ENCODE peak calls at places on chromosomes 16 and 17, in ten cellular contexts. M, L, N, Q, U, G, B, T, P and E are unnamed samples.

GRCh38 chr16:71933913-71934696 is 38.8 kb downstream of the IST1 start:
- DNase-seq in M (no peak), L (no peak), N (no peak), Q (no peak), U (no peak), G (no peak), B (no peak), T (no peak), P (no peak), E (no peak)

GRCh38 chr17:29574732-29575510 is 6.4 kb downstream of the TP53I13 start:
- DNase-seq in M (no peak), L (no peak), N (no peak), Q (peak), U (peak), G (no peak), B (no peak), T (no peak), P (no peak), E (no peak)

GRCh38 chr17:45222273-45222993 is 748 bp downstream of the FMNL1 start:
- DNase-seq in M (no peak), L (peak), N (no peak), Q (peak), U (peak), G (no peak), B (peak), T (no peak), P (no peak), E (peak)

GRCh38 chr17:64216385-64217248 is 46.4 kb downstream of the TEX2 start:
- DNase-seq in M (no peak), L (no peak), N (no peak), Q (no peak), U (peak), G (no peak), B (peak), T (no peak), P (no peak), E (no peak)

GRCh38 chr17:17380156-17380925 is 77.2 kb downstream of the NT5M start:
- DNase-seq in M (no peak), L (no peak), N (no peak), Q (peak), U (no peak), G (no peak), B (no peak), T (no peak), P (no peak), E (no peak)

GRCh38 chr16:20901441-20902112 is 1.0 kb downstream of the LYRM1 start:
- DNase-seq in M (peak), L (peak), N (peak), Q (peak), U (peak), G (peak), B (peak), T (peak), P (peak), E (no peak)

GRCh38 chr17:27609606-27610303 is 21.2 kb upstream of the LGALS9 start:
- DNase-seq in M (no peak), L (peak), N (no peak), Q (peak), U (no peak), G (peak), B (peak), T (peak), P (no peak), E (no peak)

GRCh38 chr16:59249049-59249448 is 514.9 kb upstream of the GOT2 start:
- DNase-seq in M (no peak), L (no peak), N (no peak), Q (no peak), U (no peak), G (no peak), B (peak), T (peak), P (no peak), E (no peak)

GRCh38 chr16:23145186-23145585 is 4.1 kb downstream of the USP31 start:
- DNase-seq in M (no peak), L (no peak), N (peak), Q (no peak), U (no peak), G (no peak), B (peak), T (no peak), P (peak), E (no peak)

GRCh38 chr17:28703552-28704218 is 8.0 kb downstream of the PROCA1 start:
- DNase-seq in M (no peak), L (no peak), N (no peak), Q (no peak), U (no peak), G (no peak), B (no peak), T (no peak), P (no peak), E (no peak)

GRCh38 chr17:44804301-44805061 is 25.6 kb downstream of the GJC1 start:
- DNase-seq in M (no peak), L (no peak), N (no peak), Q (no peak), U (no peak), G (no peak), B (no peak), T (no peak), P (no peak), E (no peak)

GRCh38 chr16:51507286-51507685 is 356.2 kb upstream of the SALL1 start:
- DNase-seq in M (no peak), L (no peak), N (no peak), Q (no peak), U (no peak), G (no peak), B (no peak), T (no peak), P (no peak), E (no peak)

GRCh38 chr16:3179651-3180050 is 8.4 kb upstream of the OR1F1 start:
- DNase-seq in M (no peak), L (no peak), N (no peak), Q (no peak), U (no peak), G (no peak), B (no peak), T (no peak), P (no peak), E (no peak)

GRCh38 chr17:79862771-79863440 is 23.7 kb upstream of the CBX4 start:
- DNase-seq in M (no peak), L (no peak), N (no peak), Q (peak), U (no peak), G (no peak), B (no peak), T (no peak), P (no peak), E (no peak)

GRCh38 chr16:83393196-83393981 is 414.4 kb upstream of the HSBP1 start:
- DNase-seq in M (no peak), L (no peak), N (no peak), Q (no peak), U (no peak), G (no peak), B (peak), T (no peak), P (no peak), E (no peak)

GRCh38 chr17:33292981-33293867 is at the start of gene ASIC2:
- DNase-seq in M (no peak), L (no peak), N (no peak), Q (peak), U (no peak), G (no peak), B (peak), T (peak), P (peak), E (no peak)

GRCh38 chr17:34781571-34782108 is 179.6 kb downstream of the CCT6B start:
- DNase-seq in M (peak), L (no peak), N (no peak), Q (no peak), U (no peak), G (no peak), B (no peak), T (no peak), P (no peak), E (no peak)

GRCh38 chr17:27623578-27623977 is 7.4 kb upstream of the LGALS9 start:
- DNase-seq in M (no peak), L (no peak), N (no peak), Q (no peak), U (no peak), G (no peak), B (no peak), T (no peak), P (no peak), E (no peak)

GRCh38 chr17:2435852-2436251 is 35.0 kb upstream of the MNT start:
- DNase-seq in M (peak), L (no peak), N (no peak), Q (no peak), U (no peak), G (no peak), B (peak), T (no peak), P (no peak), E (no peak)

GRCh38 chr17:17840751-17841591 is 4.2 kb upstream of the SREBF1 start:
- DNase-seq in M (no peak), L (no peak), N (peak), Q (no peak), U (no peak), G (peak), B (peak), T (no peak), P (peak), E (no peak)

GRCh38 chr17:74972107-74972972 is at the start of gene HID1:
- DNase-seq in M (peak), L (peak), N (no peak), Q (peak), U (peak), G (peak), B (peak), T (peak), P (no peak), E (peak)

GRCh38 chr16:62738631-62739030 is 702.4 kb upstream of the CDH8 start:
- DNase-seq in M (peak), L (no peak), N (no peak), Q (no peak), U (no peak), G (peak), B (no peak), T (no peak), P (no peak), E (no peak)

GRCh38 chr17:29640413-29640812 is 17.7 kb upstream of the CORO6 start:
- DNase-seq in M (no peak), L (no peak), N (no peak), Q (no peak), U (no peak), G (no peak), B (no peak), T (no peak), P (no peak), E (no peak)

GRCh38 chr16:2778692-2778958 is 1.5 kb upstream of the ELOB start:
- DNase-seq in M (no peak), L (no peak), N (no peak), Q (no peak), U (no peak), G (no peak), B (no peak), T (no peak), P (no peak), E (no peak)

GRCh38 chr17:15490634-15491261 is 23.3 kb upstream of the CDRT4 start:
- DNase-seq in M (peak), L (no peak), N (no peak), Q (no peak), U (no peak), G (peak), B (peak), T (no peak), P (no peak), E (no peak)

GRCh38 chr17:32998893-32999240 is 7.2 kb downstream of the SPACA3 start:
- DNase-seq in M (no peak), L (no peak), N (no peak), Q (no peak), U (no peak), G (no peak), B (no peak), T (peak), P (no peak), E (no peak)

GRCh38 chr17:3558603-3559269 is 1.1 kb upstream of the TRPV3 start:
- DNase-seq in M (no peak), L (no peak), N (peak), Q (no peak), U (peak), G (no peak), B (no peak), T (no peak), P (peak), E (peak)

GRCh38 chr17:72122668-72123495 is 2.1 kb downstream of the SOX9 start:
- DNase-seq in M (no peak), L (no peak), N (no peak), Q (peak), U (no peak), G (no peak), B (peak), T (no peak), P (no peak), E (no peak)

GRCh38 chr17:62675260-62675659 is 47.8 kb downstream of the MRC2 start:
- DNase-seq in M (peak), L (no peak), N (no peak), Q (peak), U (no peak), G (peak), B (no peak), T (no peak), P (no peak), E (no peak)

GRCh38 chr16:4200000-4200780 is 41.7 kb downstream of the SRL start:
- DNase-seq in M (no peak), L (peak), N (no peak), Q (peak), U (peak), G (peak), B (peak), T (peak), P (no peak), E (no peak)

GRCh38 chr17:41737680-41738023 is 3.2 kb upstream of the HAP1 start:
- DNase-seq in M (no peak), L (no peak), N (no peak), Q (no peak), U (no peak), G (no peak), B (no peak), T (peak), P (no peak), E (no peak)

GRCh38 chr17:46758614-46759013 is 59.9 kb downstream of the WNT3 start:
- DNase-seq in M (no peak), L (no peak), N (no peak), Q (no peak), U (no peak), G (no peak), B (no peak), T (peak), P (no peak), E (no peak)

GRCh38 chr17:34437188-34437587 is 74.2 kb upstream of the CCL1 start:
- DNase-seq in M (no peak), L (no peak), N (no peak), Q (no peak), U (no peak), G (no peak), B (peak), T (no peak), P (no peak), E (no peak)

GRCh38 chr16:46757339-46758050 is 9.4 kb upstream of the MYLK3 start:
- DNase-seq in M (no peak), L (no peak), N (no peak), Q (no peak), U (no peak), G (no peak), B (peak), T (no peak), P (no peak), E (no peak)

GRCh38 chr17:45784583-45785372 is 658 bp downstream of the CRHR1 start:
- DNase-seq in M (no peak), L (no peak), N (no peak), Q (peak), U (peak), G (no peak), B (peak), T (no peak), P (no peak), E (peak)

GRCh38 chr16:12674096-12674495 is 129.6 kb downstream of the CPPED1 start:
- DNase-seq in M (no peak), L (no peak), N (no peak), Q (no peak), U (no peak), G (no peak), B (no peak), T (peak), P (no peak), E (no peak)

GRCh38 chr17:80825471-80826345 is 165.9 kb upstream of the CHMP6 start:
- DNase-seq in M (no peak), L (no peak), N (no peak), Q (peak), U (no peak), G (no peak), B (no peak), T (no peak), P (no peak), E (no peak)

DNA sequence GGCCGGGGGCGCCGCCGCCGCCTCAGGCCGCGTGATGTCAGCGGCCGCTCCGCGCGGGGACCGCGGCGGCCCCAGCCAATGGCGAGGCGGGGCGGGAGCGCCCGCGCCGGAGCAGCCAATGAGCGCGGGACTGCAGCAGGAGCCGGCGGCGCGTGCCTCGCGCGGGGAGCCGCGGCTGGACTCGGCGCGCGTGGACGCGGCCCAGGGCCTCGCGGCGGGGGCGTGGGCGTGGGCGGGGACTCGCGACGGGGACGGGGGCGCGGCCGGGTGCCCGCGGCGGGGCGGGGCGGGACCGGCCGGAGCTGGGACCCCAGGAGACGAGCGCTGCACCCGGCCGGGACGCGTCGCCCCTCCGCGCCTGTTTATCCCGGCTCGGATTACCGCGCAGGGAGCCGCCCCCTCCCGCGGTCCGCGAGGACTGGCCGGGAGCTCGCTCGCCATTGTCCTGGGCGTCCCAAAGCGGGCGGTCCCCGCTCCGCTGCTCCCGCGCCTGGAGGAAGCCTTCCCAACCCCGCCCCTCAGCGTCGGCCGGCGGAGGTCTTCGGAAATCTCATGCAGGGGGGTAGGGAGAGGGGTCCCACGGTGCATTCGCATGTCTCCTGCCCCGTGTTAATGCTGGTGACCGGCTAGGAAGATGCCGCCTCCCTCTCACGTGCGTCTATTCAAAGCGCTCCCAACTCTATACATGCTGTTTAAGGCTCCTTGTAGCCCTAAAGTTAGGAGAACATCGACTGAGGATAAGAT is at the start of gene RNF157:
- DNase-seq in M (peak), L (no peak), N (no peak), Q (peak), U (peak), G (peak), B (peak), T (peak), P (no peak), E (peak)
- H3K27ac ChIP-seq in M (peak), L (no peak), N (no peak), Q (no peak), U (peak), G (peak), B (no peak), T (peak), P (no peak), E (peak)

DNA sequence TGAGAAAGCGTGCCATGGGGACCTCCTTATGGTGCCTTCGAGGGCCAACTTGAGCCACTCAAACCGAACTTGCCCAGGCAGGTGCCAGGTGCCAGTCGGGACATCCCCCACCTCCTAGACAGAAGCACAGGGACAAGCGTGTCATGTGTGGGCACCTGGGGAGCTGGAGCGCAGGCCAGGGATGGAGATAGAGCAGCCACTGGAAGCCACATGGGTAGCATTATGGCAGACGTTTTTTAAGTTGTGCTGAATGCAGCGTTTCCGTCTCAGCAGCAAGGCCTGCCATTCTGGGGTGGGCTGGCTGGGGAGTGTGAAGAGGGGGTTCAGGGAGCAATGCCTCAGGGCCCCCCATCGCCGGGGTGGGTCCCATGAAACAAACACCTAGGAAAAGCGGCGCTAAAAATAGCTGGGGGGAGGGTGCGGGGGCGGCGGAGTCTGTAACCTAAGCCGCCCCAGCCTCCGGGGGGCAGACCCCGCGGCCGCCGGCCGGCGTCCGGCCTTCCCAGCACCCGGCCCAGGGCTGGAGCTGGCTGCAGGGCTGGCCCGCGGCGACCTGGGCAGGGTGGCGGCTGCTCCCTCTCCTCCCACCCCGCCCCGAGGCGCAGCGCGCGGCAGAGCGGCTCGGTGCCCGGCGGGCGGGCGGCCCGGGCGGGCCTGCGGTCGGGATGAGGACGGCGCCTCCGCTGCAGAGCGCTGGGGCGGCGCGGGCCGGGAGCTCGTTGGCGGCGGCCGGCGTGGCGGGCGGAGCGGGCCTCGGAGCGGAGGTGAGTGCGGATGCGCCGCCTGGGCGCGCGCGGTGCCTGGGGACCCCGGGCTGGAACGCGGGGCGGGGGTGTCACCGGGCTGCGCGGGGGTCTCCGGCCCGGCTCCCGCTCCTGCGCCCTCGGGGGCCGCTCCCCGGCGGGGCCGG is at the start of gene ZNF469:
- DNase-seq in M (no peak), L (no peak), N (no peak), Q (peak), U (no peak), G (no peak), B (peak), T (peak), P (no peak), E (no peak)
- H3K27ac ChIP-seq in M (peak), L (no peak), N (no peak), Q (no peak), U (no peak), G (no peak), B (no peak), T (peak), P (no peak), E (no peak)

DNA sequence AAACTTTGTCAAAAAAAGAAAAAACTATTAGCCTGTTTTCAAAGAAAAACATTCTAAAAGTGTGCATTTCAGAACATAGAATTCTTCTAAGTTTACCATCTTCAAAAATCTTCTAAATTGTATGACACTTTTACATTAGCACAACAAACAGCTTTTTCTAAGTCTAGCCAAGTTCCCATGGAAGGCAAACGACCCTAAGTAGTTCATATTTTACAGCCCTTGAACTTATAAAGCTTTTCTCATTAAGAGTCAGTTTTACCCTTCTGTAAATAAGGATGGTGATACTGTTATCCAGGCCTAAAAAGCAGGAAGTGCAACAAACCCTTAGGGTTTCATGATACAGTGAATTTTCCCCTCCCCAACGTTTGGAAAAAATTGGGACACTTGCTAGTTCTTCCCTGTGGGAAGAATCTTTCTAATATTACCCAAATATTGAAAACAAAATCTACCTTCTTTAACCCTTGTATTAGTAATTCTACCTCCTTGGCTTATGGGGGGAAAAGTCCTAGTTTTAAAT is 4.0 kb upstream of the ARL6IP1 start:
- DNase-seq in M (no peak), L (no peak), N (no peak), Q (no peak), U (no peak), G (no peak), B (no peak), T (no peak), P (no peak), E (no peak)
- H3K27ac ChIP-seq in M (no peak), L (no peak), N (no peak), Q (peak), U (no peak), G (no peak), B (no peak), T (peak), P (peak), E (no peak)

GRCh38 chr16:81706327-81707295 is 72.5 kb upstream of the PLCG2 start:
- DNase-seq in M (no peak), L (no peak), N (no peak), Q (peak), U (no peak), G (no peak), B (no peak), T (no peak), P (no peak), E (no peak)
- H3K27ac ChIP-seq in M (no peak), L (no peak), N (no peak), Q (no peak), U (peak), G (peak), B (no peak), T (peak), P (peak), E (no peak)